ENCODE peak calls at places on chromosomes 5 and 9, in five cellular contexts. Z is MM.1S, M is A549, V is adrenal gland, I is astrocyte. U is an unnamed sample. For H3K4me1, the result is how much of the 10 kb centered on the place peaks cover.

GRCh38 chr5:43428034-43428712 is 16.0 kb upstream of the CCL28 start:
- DNase-seq in I (peak), V (no peak), M (no peak), Z (no peak), U (peak)

GRCh38 chr9:82021198-82021597 is 32.6 kb downstream of the SPATA31D1 start:
- DNase-seq in V (peak), I (peak), M (no peak), Z (no peak), U (peak)

GRCh38 chr5:175436403-175436802 is 7.6 kb downstream of the DRD1 start:
- DNase-seq in Z (no peak), V (no peak), M (no peak), I (no peak), U (no peak)

GRCh38 chr5:446864-447263 is 3.9 kb downstream of the EXOC3 start:
- DNase-seq in I (no peak), V (no peak), M (peak), Z (peak), U (peak)

GRCh38 chr9:16267336-16268036 is 603.0 kb downstream of the BNC2 start:
- DNase-seq in V (no peak), Z (peak), I (peak), M (no peak), U (peak)

GRCh38 chr5:123084730-123085605 is 4.1 kb upstream of the PRDM6 start:
- DNase-seq in V (no peak), Z (no peak), I (no peak), M (no peak), U (peak)

GRCh38 chr5:154756203-154756870 is 1.2 kb downstream of the LARP1 start:
- DNase-seq in V (peak), Z (peak), M (no peak), I (no peak), U (peak)

GRCh38 chr5:73948720-73949119 is 322.7 kb downstream of the ARHGEF28 start:
- DNase-seq in I (peak), M (no peak), V (no peak), Z (no peak), U (no peak)

GRCh38 chr5:164742025-164742424 is 1236.6 kb downstream of the MAT2B start:
- DNase-seq in M (no peak), Z (peak), V (no peak), I (no peak), U (no peak)

GRCh38 chr9:81671880-81672280 is 17.5 kb downstream of the TLE1 start:
- DNase-seq in M (no peak), Z (no peak), I (peak), V (peak), U (no peak)

DNA sequence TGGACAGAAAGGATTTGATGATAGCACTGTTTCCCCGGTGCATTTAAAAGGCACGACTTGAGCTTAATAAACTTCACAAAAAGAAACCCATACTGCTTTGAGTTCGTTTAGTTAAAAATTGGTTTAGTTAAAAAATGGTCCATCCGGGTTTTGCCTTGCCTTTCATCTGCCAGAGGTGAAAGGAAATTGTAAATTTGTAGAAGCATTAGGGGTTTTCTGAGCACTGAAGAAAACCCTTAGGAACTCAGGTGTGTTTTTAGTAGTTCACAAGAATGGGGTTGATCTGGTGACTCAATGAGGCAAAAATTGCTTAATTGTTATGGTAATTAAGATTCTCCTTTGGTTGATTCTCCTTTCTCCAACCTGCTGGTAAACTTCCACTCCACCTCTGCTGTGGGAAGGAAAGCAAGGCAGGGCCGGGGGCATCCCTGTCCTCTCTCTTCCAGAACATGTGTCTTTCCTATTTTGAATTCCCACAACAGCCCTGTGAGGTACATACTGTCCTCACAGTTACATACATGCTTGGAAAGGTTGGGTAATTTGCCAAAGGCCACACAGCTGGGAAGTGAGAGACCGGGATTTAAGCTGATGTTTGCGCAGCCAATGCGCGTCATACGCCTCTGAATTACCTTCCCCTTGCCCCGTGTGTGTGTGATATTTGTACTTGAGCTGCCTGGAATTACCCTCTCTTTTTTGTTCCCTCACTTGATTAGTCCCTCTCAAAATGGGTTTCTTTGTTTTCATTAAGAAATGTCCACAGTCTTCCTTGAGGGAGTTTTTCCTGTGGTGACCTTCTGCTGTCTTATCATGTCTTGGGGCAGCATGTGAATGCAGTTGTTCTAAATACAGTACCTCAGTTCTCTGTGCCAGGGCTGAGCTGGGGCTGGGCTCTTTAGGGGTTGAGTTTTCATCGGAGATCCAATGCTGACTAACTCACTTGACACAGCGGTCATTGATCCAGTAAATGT is 94.4 kb downstream of the ARHGAP26 start:
- DNase-seq in I (no peak), Z (no peak), M (no peak), V (no peak), U (no peak)
- H3K27ac ChIP-seq in I (no peak), Z (no peak), M (peak), V (no peak), U (no peak)

GRCh38 chr5:50667079-50667652 is 729 bp downstream of the PARP8 start:
- DNase-seq in M (no peak), I (peak), V (peak), Z (no peak), U (peak)

GRCh38 chr5:50675385-50675784 is 8.9 kb downstream of the PARP8 start:
- DNase-seq in M (no peak), I (no peak), Z (no peak), V (no peak), U (no peak)

GRCh38 chr5:50667653-50668403 is 1.4 kb downstream of the PARP8 start:
- DNase-seq in Z (peak), M (no peak), I (peak), V (peak), U (peak)

DNA sequence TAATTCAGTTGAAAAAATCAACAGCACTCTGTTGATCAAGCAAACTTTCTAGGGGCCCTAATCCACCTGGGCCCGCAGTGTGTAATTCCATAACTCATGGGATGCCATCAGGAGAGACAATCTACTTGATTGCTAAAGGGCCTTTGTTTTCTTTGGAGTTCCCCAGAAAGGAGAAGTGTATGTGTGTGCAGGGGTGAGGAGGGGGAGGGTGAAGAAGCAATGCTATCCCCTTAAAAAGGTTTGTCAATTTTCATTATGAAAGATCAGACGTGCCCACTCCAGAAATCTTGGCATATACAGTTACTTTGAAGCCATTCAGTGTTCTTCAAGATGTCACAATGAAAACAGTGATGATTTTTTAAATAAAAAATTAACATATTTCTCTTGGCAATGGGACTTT is 6.2 kb downstream of the PARP8 start:
- DNase-seq in V (no peak), Z (no peak), M (no peak), I (no peak), U (no peak)
- H3K4me1 ChIP-seq in V (under half), Z (under half), M (under half), I (under half), U (under half)

GRCh38 chr5:136058972-136059354 is 30.2 kb downstream of the TGFBI start:
- DNase-seq in I (no peak), Z (no peak), M (no peak), V (no peak), U (no peak)
- H3K27ac ChIP-seq in I (peak), Z (no peak), M (peak), V (peak), U (peak)

GRCh38 chr9:11992866-11993265 is 700.3 kb upstream of the TYRP1 start:
- DNase-seq in I (no peak), M (no peak), V (no peak), Z (no peak), U (no peak)
- H3K4me1 ChIP-seq in I (under half), M (under half), V (under half), Z (under half), U (under half)

GRCh38 chr5:32403760-32404159 is 40.8 kb downstream of the ZFR start:
- DNase-seq in Z (no peak), V (no peak), I (no peak), M (no peak), U (no peak)
- H3K27ac ChIP-seq in Z (no peak), V (no peak), I (no peak), M (no peak), U (no peak)

GRCh38 chr5:168883253-168883880 is 304.2 kb upstream of the PANK3 start:
- DNase-seq in I (no peak), M (no peak), V (no peak), Z (no peak), U (no peak)
- H3K4me1 ChIP-seq in I (under half), M (under half), V (under half), Z (under half), U (under half)

DNA sequence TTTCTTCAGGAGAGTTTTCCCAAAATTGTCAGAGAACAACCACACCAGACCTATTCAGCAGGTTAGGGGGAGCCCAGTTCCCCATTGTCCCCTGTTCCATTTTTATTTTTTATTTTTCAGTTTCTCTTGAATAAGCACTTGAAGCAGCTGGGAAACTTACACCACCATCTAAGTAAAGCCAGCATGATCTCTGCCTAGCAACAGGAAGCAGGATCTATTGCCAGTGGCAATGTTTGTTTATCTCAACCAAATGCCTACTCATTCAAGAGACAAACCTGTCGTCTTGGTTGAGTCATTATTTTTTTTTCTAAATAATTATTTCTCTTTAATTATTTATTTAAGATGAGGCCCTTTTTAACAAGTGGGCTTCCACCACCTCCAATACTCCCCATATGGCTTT is 379.3 kb downstream of the PLK2 start:
- DNase-seq in I (peak), M (no peak), V (no peak), Z (no peak), U (no peak)
- H3K27ac ChIP-seq in I (no peak), M (peak), V (no peak), Z (no peak), U (no peak)

U was measured in osteoblast.